ENCODE peak calls at places on chromosome 17, in ten cellular contexts. I is SK-N-SH, E is GM23248, M is MM.1S, D is OCI-LY7, T is PC-3, N is GM23338, J is hepatocyte, K is HCT116, F is PC-9. A is an unnamed sample. For H3K9me2, the result is how much of the 10 kb centered on the place peaks cover.

GRCh38 chr17:61251939-61252865 is 147.4 kb upstream of the TBX2 start:
- DNase-seq in E (peak), I (peak), T (no peak), F (no peak), D (no peak), M (no peak), J (peak), N (no peak), K (no peak), A (no peak)

GRCh38 chr17:64658931-64659330 is 3.2 kb downstream of the SMURF2 start:
- DNase-seq in E (peak), N (no peak), J (no peak), F (no peak), I (no peak), T (peak), K (no peak), D (no peak), M (no peak), A (no peak)

GRCh38 chr17:11564483-11565380 is 33.5 kb upstream of the DNAH9 start:
- DNase-seq in E (no peak), I (no peak), F (no peak), D (no peak), M (no peak), T (no peak), J (no peak), N (no peak), K (no peak), A (no peak)

GRCh38 chr17:750431-751037 is 1.5 kb downstream of the GEMIN4 start:
- DNase-seq in F (no peak), N (no peak), K (no peak), T (peak), I (no peak), E (peak), J (no peak), M (no peak), D (no peak), A (no peak)

GRCh38 chr17:67779098-67779672 is 46.1 kb upstream of the BPTF start:
- DNase-seq in T (peak), J (peak), F (peak), E (peak), K (peak), M (peak), I (peak), N (peak), D (peak), A (peak)

GRCh38 chr17:38706625-38707298 is 1.7 kb downstream of the MLLT6 start:
- DNase-seq in J (peak), K (no peak), M (peak), E (peak), N (no peak), T (no peak), D (peak), I (no peak), F (no peak), A (peak)

GRCh38 chr17:66964930-66965800 is 658 bp downstream of the CACNG4 start:
- DNase-seq in M (no peak), D (no peak), N (peak), T (peak), I (peak), J (peak), K (no peak), F (peak), E (no peak), A (no peak)

GRCh38 chr17:66564992-66565465 is 262.6 kb downstream of the PRKCA start:
- DNase-seq in J (no peak), N (peak), I (no peak), E (peak), T (peak), K (no peak), F (no peak), M (no peak), D (no peak), A (peak)

GRCh38 chr17:74520790-74521480 is 10.3 kb downstream of the CD300LB start:
- DNase-seq in K (no peak), N (no peak), D (no peak), M (no peak), I (no peak), T (peak), F (no peak), J (no peak), E (peak), A (no peak)

GRCh38 chr17:77147357-77147801 is 6.6 kb downstream of the SEC14L1 start:
- DNase-seq in I (no peak), K (no peak), T (no peak), N (no peak), D (peak), E (no peak), M (peak), F (no peak), J (peak), A (no peak)

GRCh38 chr17:7111784-7112526 is 2.7 kb downstream of the ASGR2 start:
- DNase-seq in D (no peak), K (no peak), N (peak), M (no peak), E (peak), T (no peak), F (no peak), J (no peak), I (no peak), A (no peak)

GRCh38 chr17:74723891-74724290 is 11.2 kb upstream of the CD300LF start:
- DNase-seq in M (no peak), N (no peak), I (no peak), F (no peak), D (no peak), J (no peak), E (no peak), T (no peak), K (no peak), A (no peak)

GRCh38 chr17:4772235-4772613 is 538 bp downstream of the TM4SF5 start:
- DNase-seq in E (no peak), M (no peak), F (no peak), N (no peak), K (no peak), D (no peak), T (no peak), J (no peak), I (peak), A (no peak)

GRCh38 chr17:77779711-77780539 is 178.6 kb upstream of the TNRC6C start:
- DNase-seq in D (no peak), T (no peak), E (no peak), M (no peak), I (peak), J (no peak), F (no peak), N (no peak), K (no peak), A (no peak)

GRCh38 chr17:32720671-32721070 is 156.3 kb downstream of the MYO1D start:
- DNase-seq in F (no peak), K (no peak), N (no peak), E (no peak), M (no peak), D (no peak), I (no peak), T (no peak), J (no peak), A (no peak)

GRCh38 chr17:30035369-30035768 is 81.2 kb upstream of the NSRP1 start:
- DNase-seq in K (no peak), T (no peak), F (no peak), E (no peak), D (no peak), I (no peak), J (no peak), N (no peak), M (no peak), A (no peak)

DNA sequence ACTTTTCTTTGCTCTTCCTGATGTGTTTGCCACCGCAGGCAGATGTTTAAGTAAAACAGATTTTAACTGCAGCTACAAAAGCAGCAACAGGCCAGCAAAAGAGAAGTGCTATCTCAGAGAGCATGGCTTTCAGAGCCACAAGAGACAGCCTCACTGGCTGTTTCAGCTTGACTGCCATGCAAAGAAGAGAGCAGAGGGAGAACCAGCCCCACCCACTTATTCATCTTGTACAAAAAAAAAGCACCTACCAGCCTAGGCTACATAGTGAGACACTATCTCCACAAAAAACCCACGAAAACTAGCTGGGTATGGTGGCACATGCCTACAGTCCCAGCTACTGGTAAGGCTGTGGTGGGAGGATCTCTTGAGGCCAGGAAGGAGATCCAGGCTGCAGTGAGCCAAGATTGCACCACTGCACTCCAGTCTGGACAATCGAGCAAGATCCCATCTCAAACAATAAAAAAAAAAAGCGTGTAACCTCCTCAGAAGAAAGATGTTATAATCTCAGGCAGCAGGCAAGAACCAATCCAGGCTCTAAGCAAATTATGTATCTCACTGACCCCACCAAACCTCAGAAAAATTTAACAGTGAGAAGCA is 30.0 kb downstream of the STH start:
- DNase-seq in M (no peak), N (no peak), D (no peak), T (no peak), F (no peak), E (no peak), I (no peak), K (no peak), J (no peak), A (peak)
- H2AFZ ChIP-seq in M (no peak), N (no peak), D (no peak), T (no peak), F (no peak), E (no peak), I (no peak), K (no peak), J (no peak), A (no peak)

GRCh38 chr17:49571764-49572163 is 3.9 kb upstream of the NXPH3 start:
- DNase-seq in K (no peak), T (no peak), D (no peak), E (no peak), J (no peak), I (no peak), F (no peak), M (no peak), N (no peak), A (no peak)
- H3K9me2 ChIP-seq in K (under half), T (under half), D (under half), E (under half), J (under half), I (under half), F (under half), M (under half), N (under half), A (under half)

GRCh38 chr17:16482253-16482652 is 9.7 kb downstream of the LRRC75A start:
- DNase-seq in E (no peak), N (no peak), K (no peak), J (no peak), M (no peak), D (no peak), I (no peak), F (no peak), T (no peak), A (no peak)

GRCh38 chr17:16478693-16479092 is 13.3 kb downstream of the LRRC75A start:
- DNase-seq in J (no peak), E (peak), N (no peak), K (no peak), T (no peak), D (no peak), F (no peak), I (no peak), M (no peak), A (no peak)

GRCh38 chr17:16479264-16479663 is 12.7 kb downstream of the LRRC75A start:
- DNase-seq in F (no peak), N (no peak), J (no peak), M (no peak), K (no peak), I (no peak), E (no peak), T (no peak), D (no peak), A (no peak)

GRCh38 chr17:16483021-16483645 is 8.9 kb downstream of the LRRC75A start:
- DNase-seq in D (no peak), F (no peak), E (no peak), N (no peak), T (no peak), I (no peak), K (no peak), J (no peak), M (no peak), A (no peak)

GRCh38 chr17:16480995-16481394 is 11.0 kb downstream of the LRRC75A start:
- DNase-seq in E (no peak), D (no peak), T (no peak), N (no peak), F (no peak), M (no peak), K (no peak), I (no peak), J (no peak), A (no peak)
- H3K27ac ChIP-seq in E (no peak), D (no peak), T (no peak), N (no peak), F (no peak), M (no peak), K (no peak), I (no peak), J (no peak), A (no peak)

DNA sequence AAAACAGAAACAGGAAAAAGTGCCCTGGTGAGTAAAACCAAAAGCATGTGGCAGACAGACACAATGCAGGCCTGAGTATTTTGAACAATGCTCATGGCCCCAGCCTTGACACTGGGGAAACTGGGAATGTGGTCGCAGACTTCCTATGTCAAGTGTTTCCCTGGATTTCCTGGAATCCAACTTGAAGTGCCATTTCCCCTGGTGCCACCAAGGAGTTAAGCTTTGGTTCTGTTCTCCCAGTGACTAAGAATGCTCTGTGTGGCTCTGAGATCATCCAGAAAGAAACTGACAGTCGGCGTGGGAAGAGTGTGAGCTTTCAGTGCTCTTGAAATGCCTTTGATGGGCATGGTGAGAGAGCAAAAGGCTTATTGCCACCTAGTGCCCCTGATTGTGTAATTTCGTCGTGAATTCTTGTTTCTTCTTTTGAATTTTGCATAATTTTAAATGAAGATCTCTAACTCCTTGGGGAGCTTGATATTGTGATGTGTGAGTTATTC is 96.0 kb downstream of the YPEL2 start:
- DNase-seq in T (peak), J (no peak), D (no peak), I (no peak), F (no peak), N (no peak), E (peak), M (no peak), K (no peak), A (peak)
- H2AFZ ChIP-seq in T (peak), J (no peak), D (no peak), I (peak), F (no peak), N (no peak), E (peak), M (no peak), K (no peak), A (no peak)

GRCh38 chr17:59762022-59762825 is 54.8 kb downstream of the VMP1 start:
- DNase-seq in K (peak), E (peak), T (peak), F (no peak), N (no peak), D (no peak), I (no peak), M (no peak), J (no peak), A (no peak)
- H3K9me2 ChIP-seq in K (under half), E (under half), T (under half), F (under half), N (under half), D (under half), I (under half), M (under half), J (under half), A (under half)

GRCh38 chr17:60089097-60089844 is 10.6 kb upstream of the HEATR6 start:
- DNase-seq in T (no peak), E (no peak), I (no peak), M (no peak), D (peak), N (no peak), K (no peak), J (no peak), F (no peak), A (peak)

GRCh38 chr17:60090412-60090811 is 11.7 kb upstream of the HEATR6 start:
- DNase-seq in I (no peak), F (no peak), T (no peak), D (no peak), N (no peak), M (no peak), J (no peak), E (no peak), K (no peak), A (no peak)

GRCh38 chr17:60091109-60091508 is 12.4 kb upstream of the HEATR6 start:
- DNase-seq in D (peak), N (no peak), E (no peak), J (no peak), M (no peak), I (no peak), F (no peak), K (no peak), T (no peak), A (no peak)

GRCh38 chr17:60093694-60094093 is 15.0 kb upstream of the HEATR6 start:
- DNase-seq in T (no peak), J (no peak), D (no peak), N (no peak), I (no peak), M (no peak), F (no peak), K (no peak), E (no peak), A (no peak)

DNA sequence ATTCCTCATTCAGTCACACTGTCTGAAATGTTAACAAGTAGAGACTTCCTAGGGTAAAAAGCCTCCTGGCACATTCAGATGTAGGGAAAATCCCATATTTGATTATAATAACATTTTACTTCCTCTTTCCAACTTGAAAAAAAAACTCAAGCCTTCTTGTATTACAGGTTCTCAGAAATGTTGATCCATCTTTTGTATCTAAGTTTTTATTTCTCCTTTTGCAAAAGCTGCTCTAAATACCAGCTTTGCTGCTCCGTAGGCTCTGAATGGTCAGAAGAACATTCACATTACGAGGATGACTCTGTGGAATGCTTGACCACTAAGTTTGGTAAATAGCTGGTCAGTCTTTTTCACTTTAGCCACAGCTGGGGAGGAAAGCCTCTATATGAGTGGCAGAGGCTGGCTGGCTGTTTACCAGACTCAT is 13.2 kb upstream of the HEATR6 start:
- DNase-seq in M (no peak), D (no peak), K (no peak), E (peak), I (no peak), N (no peak), F (no peak), J (no peak), T (no peak), A (no peak)
- H3K27ac ChIP-seq in M (no peak), D (peak), K (no peak), E (no peak), I (no peak), N (no peak), F (no peak), J (no peak), T (no peak), A (no peak)

GRCh38 chr17:70225272-70225671 is 55.9 kb downstream of the KCNJ2 start:
- DNase-seq in I (no peak), F (no peak), N (no peak), M (no peak), T (peak), D (no peak), E (no peak), K (no peak), J (no peak), A (no peak)
- H2AFZ ChIP-seq in I (no peak), F (no peak), N (no peak), M (no peak), T (no peak), D (no peak), E (no peak), K (no peak), J (no peak), A (no peak)

A was measured in Karpas-422.